ENCODE peak calls at places on chromosome 7, in ten cellular contexts. Z is left ventricle myocardium superior; D is stimulated activated CD8-positive, alpha-beta memory T cell treated with anti-CD3 and anti-CD28 coated beads, Interleukin-7, amount 100 ng/mL, for 1 hour; L is NCI-H1105 treated with DMSO at 0.1 percent for 48 hours; G is MCF 10A; M is RWPE1; P is aorta; B is bronchial epithelial cell; T is NAMALWA; X is HT1080. V is an unnamed sample.

GRCh38 chr7:95737828-95738505 is 34.4 kb upstream of the DYNC1I1 start:
- DNase-seq in Z (no peak), D (no peak), L (no peak), G (no peak), M (no peak), P (no peak), B (no peak), T (no peak), X (no peak), V (no peak)

GRCh38 chr7:27101906-27102577 is 441 bp downstream of the HOXA2 start:
- DNase-seq in Z (no peak), D (no peak), L (no peak), G (peak; percentile 27), M (no peak), P (peak; percentile 54), B (no peak), T (no peak), X (no peak), V (no peak)

GRCh38 chr7:53246974-53247373 is 211.5 kb downstream of the POM121L12 start:
- DNase-seq in Z (no peak), D (no peak), L (no peak), G (no peak), M (no peak), P (no peak), B (peak; percentile 1), T (no peak), X (peak; percentile 19), V (no peak)

GRCh38 chr7:106635411-106635810 is 25.5 kb downstream of the CCDC71L start:
- DNase-seq in Z (no peak), D (no peak), L (no peak), G (no peak), M (no peak), P (no peak), B (no peak), T (no peak), X (no peak), V (no peak)

GRCh38 chr7:5631752-5632151 is 149.7 kb downstream of the RNF216 start:
- DNase-seq in Z (no peak), D (no peak), L (no peak), G (no peak), M (no peak), P (no peak), B (no peak), T (no peak), X (no peak), V (no peak)

GRCh38 chr7:73369009-73369408 is 41.0 kb downstream of the FKBP6 start:
- DNase-seq in Z (no peak), D (no peak), L (no peak), G (no peak), M (no peak), P (no peak), B (no peak), T (no peak), X (no peak), V (no peak)

GRCh38 chr7:22192778-22193177 is 164.2 kb downstream of the RAPGEF5 start:
- DNase-seq in Z (no peak), D (no peak), L (peak; percentile 90), G (no peak), M (no peak), P (no peak), B (no peak), T (no peak), X (no peak), V (no peak)

GRCh38 chr7:80681272-80681885 is 42.9 kb downstream of the CD36 start:
- DNase-seq in Z (no peak), D (no peak), L (peak; percentile 35), G (peak; percentile 58), M (peak; percentile 36), P (no peak), B (peak; percentile 47), T (peak; percentile 64), X (peak; percentile 29), V (no peak)

GRCh38 chr7:32293833-32294232 is 196.3 kb downstream of the LSM5 start:
- DNase-seq in Z (no peak), D (no peak), L (no peak), G (no peak), M (no peak), P (no peak), B (no peak), T (no peak), X (no peak), V (no peak)

GRCh38 chr7:93894426-93894825 is 3.9 kb upstream of the TFPI2 start:
- DNase-seq in Z (no peak), D (no peak), L (no peak), G (no peak), M (no peak), P (no peak), B (peak; percentile 28), T (no peak), X (no peak), V (no peak)

GRCh38 chr7:18574235-18574540 is 78.6 kb downstream of the HDAC9 start:
- DNase-seq in Z (no peak), D (no peak), L (no peak), G (no peak), M (no peak), P (no peak), B (no peak), T (no peak), X (no peak), V (no peak)

GRCh38 chr7:55124989-55125875 is 106.4 kb downstream of the EGFR start:
- DNase-seq in Z (no peak), D (no peak), L (no peak), G (no peak), M (no peak), P (no peak), B (no peak), T (no peak), X (no peak), V (no peak)

GRCh38 chr7:4169505-4169904 is 512.6 kb upstream of the FOXK1 start:
- DNase-seq in Z (peak; percentile 15), D (no peak), L (no peak), G (peak; percentile 65), M (peak; percentile 71), P (peak; percentile 5), B (peak; percentile 15), T (no peak), X (peak; percentile 34), V (no peak)

GRCh38 chr7:37037286-37037685 is 313.0 kb upstream of the AOAH start:
- DNase-seq in Z (no peak), D (no peak), L (no peak), G (no peak), M (no peak), P (no peak), B (no peak), T (no peak), X (no peak), V (no peak)

GRCh38 chr7:123154231-123154860 is 45.4 kb downstream of the SLC13A1 start:
- DNase-seq in Z (no peak), D (no peak), L (peak; percentile 75), G (peak; percentile 92), M (peak; percentile 53), P (peak; percentile 57), B (peak; percentile 91), T (peak; percentile 92), X (peak; percentile 76), V (no peak)

GRCh38 chr7:11835260-11835659 is 3.3 kb upstream of the THSD7A start:
- DNase-seq in Z (no peak), D (no peak), L (peak; percentile 51), G (peak; percentile 4), M (no peak), P (no peak), B (peak; percentile 8), T (peak; percentile 49), X (no peak), V (no peak)

GRCh38 chr7:117185124-117185523 is 137.7 kb downstream of the WNT2 start:
- DNase-seq in Z (no peak), D (no peak), L (no peak), G (no peak), M (no peak), P (no peak), B (no peak), T (no peak), X (no peak), V (no peak)

GRCh38 chr7:156026076-156027002 is 214.1 kb upstream of the SHH start:
- DNase-seq in Z (no peak), D (no peak), L (no peak), G (no peak), M (no peak), P (no peak), B (no peak), T (no peak), X (no peak), V (no peak)

GRCh38 chr7:35035511-35035921 is 1.8 kb downstream of the DPY19L1 start:
- DNase-seq in Z (no peak), D (no peak), L (peak; percentile 27), G (peak; percentile 58), M (peak; percentile 39), P (no peak), B (peak; percentile 59), T (peak; percentile 45), X (peak; percentile 72), V (no peak)

GRCh38 chr7:39952378-39952777 is 2.3 kb downstream of the CDK13 start:
- DNase-seq in Z (no peak), D (no peak), L (no peak), G (peak; percentile 16), M (peak; percentile 19), P (no peak), B (peak; percentile 50), T (peak; percentile 68), X (no peak), V (no peak)

GRCh38 chr7:128266891-128267839 is 26.1 kb downstream of the LEP start:
- DNase-seq in Z (peak; percentile 62), D (no peak), L (peak; percentile 87), G (peak; percentile 90), M (peak; percentile 67), P (no peak), B (peak; percentile 83), T (no peak), X (peak; percentile 50), V (no peak)

GRCh38 chr7:1839701-1840100 is 169.6 kb downstream of the ELFN1 start:
- DNase-seq in Z (peak; percentile 25), D (no peak), L (no peak), G (no peak), M (no peak), P (peak; percentile 41), B (no peak), T (no peak), X (no peak), V (peak; percentile 89)

GRCh38 chr7:151416921-151417320 is 7.1 kb upstream of the WDR86 start:
- DNase-seq in Z (no peak), D (no peak), L (no peak), G (peak; percentile 45), M (no peak), P (no peak), B (no peak), T (no peak), X (no peak), V (no peak)

GRCh38 chr7:96663457-96663856 is 46.2 kb downstream of the SEM1 start:
- DNase-seq in Z (no peak), D (no peak), L (no peak), G (no peak), M (no peak), P (no peak), B (no peak), T (no peak), X (no peak), V (no peak)

GRCh38 chr7:325811-326210 is 35.8 kb downstream of the FOXL3 start:
- DNase-seq in Z (no peak), D (no peak), L (no peak), G (no peak), M (no peak), P (no peak), B (no peak), T (no peak), X (no peak), V (peak; percentile 63)

GRCh38 chr7:6346581-6346980 is 74.2 kb upstream of the CYTH3 start:
- DNase-seq in Z (no peak), D (no peak), L (peak; percentile 26), G (no peak), M (no peak), P (no peak), B (no peak), T (no peak), X (no peak), V (no peak)

GRCh38 chr7:153407291-153408046 is 644.7 kb upstream of the DPP6 start:
- DNase-seq in Z (no peak), D (no peak), L (no peak), G (no peak), M (no peak), P (no peak), B (no peak), T (no peak), X (no peak), V (no peak)

GRCh38 chr7:137882806-137883205 is 36.0 kb upstream of the DGKI start:
- DNase-seq in Z (no peak), D (no peak), L (no peak), G (peak; percentile 15), M (no peak), P (no peak), B (peak; percentile 27), T (no peak), X (peak; percentile 58), V (no peak)

V was measured in chondrocyte.